ENCODE peak calls at places on chromosome 14, in six cellular contexts. One of them, this sample, is unnamed.

GRCh38 chr14:22505751-22506710 is 83.0 kb downstream of the DAD1 start:
- DNase-seq in activated T-helper 1 cell treated with anti-CD3 and anti-CD28 coated beads, Interleukin-12 subunit alpha, Interleukin-12 subunit beta, Interleukin-2, Interleukin-4 antibody, amounts not matched to agents 30 ng/mL and 10 ng/mL and 1 ng/mL, durations not matched to agents 14 hours and 24 hours and 36 hours: no peak
- DNase-seq in foreskin fibroblast: no peak
- DNase-seq in T-helper 1 cell: no peak
- DNase-seq in astrocyte of the cerebellum: no peak
- DNase-seq in GM19239: no peak
- DNase-seq in this sample: no peak

GRCh38 chr14:88765130-88765529 is 27.6 kb downstream of the EML5 start:
- DNase-seq in T-helper 1 cell: no peak
- DNase-seq in foreskin fibroblast: no peak
- DNase-seq in activated T-helper 1 cell treated with anti-CD3 and anti-CD28 coated beads, Interleukin-12 subunit alpha, Interleukin-12 subunit beta, Interleukin-2, Interleukin-4 antibody, amounts not matched to agents 30 ng/mL and 10 ng/mL and 1 ng/mL, durations not matched to agents 14 hours and 24 hours and 36 hours: no peak
- DNase-seq in astrocyte of the cerebellum: peak; percentile 75
- DNase-seq in GM19239: no peak
- DNase-seq in this sample: no peak

GRCh38 chr14:34014936-34015335 is 64.1 kb upstream of the EGLN3 start:
- DNase-seq in activated T-helper 1 cell treated with anti-CD3 and anti-CD28 coated beads, Interleukin-12 subunit alpha, Interleukin-12 subunit beta, Interleukin-2, Interleukin-4 antibody, amounts not matched to agents 30 ng/mL and 10 ng/mL and 1 ng/mL, durations not matched to agents 14 hours and 24 hours and 36 hours: no peak
- DNase-seq in T-helper 1 cell: no peak
- DNase-seq in foreskin fibroblast: no peak
- DNase-seq in GM19239: no peak
- DNase-seq in astrocyte of the cerebellum: no peak
- DNase-seq in this sample: no peak

GRCh38 chr14:22737052-22737451 is 29.4 kb upstream of the OXA1L start:
- DNase-seq in foreskin fibroblast: no peak
- DNase-seq in activated T-helper 1 cell treated with anti-CD3 and anti-CD28 coated beads, Interleukin-12 subunit alpha, Interleukin-12 subunit beta, Interleukin-2, Interleukin-4 antibody, amounts not matched to agents 30 ng/mL and 10 ng/mL and 1 ng/mL, durations not matched to agents 14 hours and 24 hours and 36 hours: peak; percentile 43
- DNase-seq in astrocyte of the cerebellum: no peak
- DNase-seq in T-helper 1 cell: peak; percentile 90
- DNase-seq in GM19239: peak; percentile 57
- DNase-seq in this sample: no peak

GRCh38 chr14:64147126-64147790 is 146.9 kb downstream of the ESR2 start:
- DNase-seq in astrocyte of the cerebellum: peak; percentile 22
- DNase-seq in GM19239: no peak
- DNase-seq in foreskin fibroblast: peak; percentile 28
- DNase-seq in activated T-helper 1 cell treated with anti-CD3 and anti-CD28 coated beads, Interleukin-12 subunit alpha, Interleukin-12 subunit beta, Interleukin-2, Interleukin-4 antibody, amounts not matched to agents 30 ng/mL and 10 ng/mL and 1 ng/mL, durations not matched to agents 14 hours and 24 hours and 36 hours: no peak
- DNase-seq in T-helper 1 cell: no peak
- DNase-seq in this sample: no peak

GRCh38 chr14:94646481-94646880 is 34.3 kb downstream of the SERPINA3 start:
- DNase-seq in astrocyte of the cerebellum: peak; percentile 56
- DNase-seq in foreskin fibroblast: peak; percentile 70
- DNase-seq in activated T-helper 1 cell treated with anti-CD3 and anti-CD28 coated beads, Interleukin-12 subunit alpha, Interleukin-12 subunit beta, Interleukin-2, Interleukin-4 antibody, amounts not matched to agents 30 ng/mL and 10 ng/mL and 1 ng/mL, durations not matched to agents 14 hours and 24 hours and 36 hours: no peak
- DNase-seq in GM19239: no peak
- DNase-seq in T-helper 1 cell: no peak
- DNase-seq in this sample: no peak

GRCh38 chr14:64826845-64827244 is 52.9 kb downstream of the SPTB start:
- DNase-seq in activated T-helper 1 cell treated with anti-CD3 and anti-CD28 coated beads, Interleukin-12 subunit alpha, Interleukin-12 subunit beta, Interleukin-2, Interleukin-4 antibody, amounts not matched to agents 30 ng/mL and 10 ng/mL and 1 ng/mL, durations not matched to agents 14 hours and 24 hours and 36 hours: no peak
- DNase-seq in GM19239: no peak
- DNase-seq in foreskin fibroblast: no peak
- DNase-seq in astrocyte of the cerebellum: no peak
- DNase-seq in T-helper 1 cell: no peak
- DNase-seq in this sample: no peak

GRCh38 chr14:20436363-20436755 is 393 bp upstream of the KLHL33 start:
- DNase-seq in GM19239: no peak
- DNase-seq in foreskin fibroblast: peak; percentile 79
- DNase-seq in T-helper 1 cell: no peak
- DNase-seq in astrocyte of the cerebellum: peak; percentile 63
- DNase-seq in activated T-helper 1 cell treated with anti-CD3 and anti-CD28 coated beads, Interleukin-12 subunit alpha, Interleukin-12 subunit beta, Interleukin-2, Interleukin-4 antibody, amounts not matched to agents 30 ng/mL and 10 ng/mL and 1 ng/mL, durations not matched to agents 14 hours and 24 hours and 36 hours: no peak
- DNase-seq in this sample: no peak

GRCh38 chr14:99755629-99756603 is 37.3 kb upstream of the EML1 start:
- DNase-seq in astrocyte of the cerebellum: peak; percentile 87
- DNase-seq in activated T-helper 1 cell treated with anti-CD3 and anti-CD28 coated beads, Interleukin-12 subunit alpha, Interleukin-12 subunit beta, Interleukin-2, Interleukin-4 antibody, amounts not matched to agents 30 ng/mL and 10 ng/mL and 1 ng/mL, durations not matched to agents 14 hours and 24 hours and 36 hours: no peak
- DNase-seq in T-helper 1 cell: no peak
- DNase-seq in foreskin fibroblast: peak; percentile 98
- DNase-seq in GM19239: no peak
- DNase-seq in this sample: no peak

GRCh38 chr14:32370720-32371119 is 41.6 kb downstream of the AKAP6 start:
- DNase-seq in GM19239: no peak
- DNase-seq in activated T-helper 1 cell treated with anti-CD3 and anti-CD28 coated beads, Interleukin-12 subunit alpha, Interleukin-12 subunit beta, Interleukin-2, Interleukin-4 antibody, amounts not matched to agents 30 ng/mL and 10 ng/mL and 1 ng/mL, durations not matched to agents 14 hours and 24 hours and 36 hours: no peak
- DNase-seq in T-helper 1 cell: no peak
- DNase-seq in astrocyte of the cerebellum: peak; percentile 31
- DNase-seq in foreskin fibroblast: peak; percentile 85
- DNase-seq in this sample: no peak

GRCh38 chr14:85205875-85206274 is 324.1 kb upstream of the FLRT2 start:
- DNase-seq in T-helper 1 cell: no peak
- DNase-seq in GM19239: no peak
- DNase-seq in astrocyte of the cerebellum: no peak
- DNase-seq in foreskin fibroblast: no peak
- DNase-seq in activated T-helper 1 cell treated with anti-CD3 and anti-CD28 coated beads, Interleukin-12 subunit alpha, Interleukin-12 subunit beta, Interleukin-2, Interleukin-4 antibody, amounts not matched to agents 30 ng/mL and 10 ng/mL and 1 ng/mL, durations not matched to agents 14 hours and 24 hours and 36 hours: no peak
- DNase-seq in this sample: no peak

GRCh38 chr14:29608861-29609260 is 318.8 kb downstream of the PRKD1 start:
- DNase-seq in GM19239: no peak
- DNase-seq in foreskin fibroblast: no peak
- DNase-seq in astrocyte of the cerebellum: no peak
- DNase-seq in activated T-helper 1 cell treated with anti-CD3 and anti-CD28 coated beads, Interleukin-12 subunit alpha, Interleukin-12 subunit beta, Interleukin-2, Interleukin-4 antibody, amounts not matched to agents 30 ng/mL and 10 ng/mL and 1 ng/mL, durations not matched to agents 14 hours and 24 hours and 36 hours: no peak
- DNase-seq in T-helper 1 cell: no peak
- DNase-seq in this sample: no peak

GRCh38 chr14:69055125-69055524 is 76.0 kb upstream of the ACTN1 start:
- DNase-seq in foreskin fibroblast: no peak
- DNase-seq in GM19239: no peak
- DNase-seq in activated T-helper 1 cell treated with anti-CD3 and anti-CD28 coated beads, Interleukin-12 subunit alpha, Interleukin-12 subunit beta, Interleukin-2, Interleukin-4 antibody, amounts not matched to agents 30 ng/mL and 10 ng/mL and 1 ng/mL, durations not matched to agents 14 hours and 24 hours and 36 hours: no peak
- DNase-seq in T-helper 1 cell: no peak
- DNase-seq in astrocyte of the cerebellum: no peak
- DNase-seq in this sample: no peak

GRCh38 chr14:58963873-58964597 is 224.4 kb upstream of the DAAM1 start:
- DNase-seq in T-helper 1 cell: no peak
- DNase-seq in activated T-helper 1 cell treated with anti-CD3 and anti-CD28 coated beads, Interleukin-12 subunit alpha, Interleukin-12 subunit beta, Interleukin-2, Interleukin-4 antibody, amounts not matched to agents 30 ng/mL and 10 ng/mL and 1 ng/mL, durations not matched to agents 14 hours and 24 hours and 36 hours: no peak
- DNase-seq in foreskin fibroblast: no peak
- DNase-seq in astrocyte of the cerebellum: no peak
- DNase-seq in GM19239: no peak
- DNase-seq in this sample: no peak

GRCh38 chr14:35287481-35288013 is 4.6 kb upstream of the PSMA6 start:
- DNase-seq in activated T-helper 1 cell treated with anti-CD3 and anti-CD28 coated beads, Interleukin-12 subunit alpha, Interleukin-12 subunit beta, Interleukin-2, Interleukin-4 antibody, amounts not matched to agents 30 ng/mL and 10 ng/mL and 1 ng/mL, durations not matched to agents 14 hours and 24 hours and 36 hours: peak; percentile 26
- DNase-seq in T-helper 1 cell: peak; percentile 33
- DNase-seq in foreskin fibroblast: no peak
- DNase-seq in GM19239: no peak
- DNase-seq in astrocyte of the cerebellum: no peak
- DNase-seq in this sample: no peak

GRCh38 chr14:37864861-37865718 is 269.7 kb downstream of the TTC6 start:
- DNase-seq in T-helper 1 cell: no peak
- DNase-seq in foreskin fibroblast: peak; percentile 74
- DNase-seq in GM19239: no peak
- DNase-seq in astrocyte of the cerebellum: peak; percentile 70
- DNase-seq in activated T-helper 1 cell treated with anti-CD3 and anti-CD28 coated beads, Interleukin-12 subunit alpha, Interleukin-12 subunit beta, Interleukin-2, Interleukin-4 antibody, amounts not matched to agents 30 ng/mL and 10 ng/mL and 1 ng/mL, durations not matched to agents 14 hours and 24 hours and 36 hours: no peak
- DNase-seq in this sample: no peak

GRCh38 chr14:69077841-69078240 is 75.1 kb downstream of the DCAF5 start:
- DNase-seq in foreskin fibroblast: peak; percentile 84
- DNase-seq in astrocyte of the cerebellum: peak; percentile 63
- DNase-seq in GM19239: no peak
- DNase-seq in T-helper 1 cell: no peak
- DNase-seq in activated T-helper 1 cell treated with anti-CD3 and anti-CD28 coated beads, Interleukin-12 subunit alpha, Interleukin-12 subunit beta, Interleukin-2, Interleukin-4 antibody, amounts not matched to agents 30 ng/mL and 10 ng/mL and 1 ng/mL, durations not matched to agents 14 hours and 24 hours and 36 hours: no peak
- DNase-seq in this sample: no peak